ENCODE peak calls at places on chromosome 18, in six cellular contexts. S is spleen; Z is CD4-positive, alpha-beta memory T cell; J is stimulated activated CD8-positive, alpha-beta memory T cell treated with anti-CD3 and anti-CD28 coated beads, Interleukin-7, amount 100 ng/mL, for 24 hours; U is amniotic epithelial cell; L is ACHN. D is an unnamed sample.

GRCh38 chr18:8507361-8507760 is 101.9 kb upstream of the RAB12 start:
- DNase-seq in U (peak; percentile 44), J (no peak), L (no peak), Z (no peak), S (no peak), D (no peak)

GRCh38 chr18:80179857-80180558 is 67.3 kb downstream of the PARD6G start:
- DNase-seq in U (no peak), Z (no peak), S (no peak), L (no peak), J (no peak), D (no peak)

GRCh38 chr18:55477537-55478300 is 110.3 kb downstream of the TCF4 start:
- DNase-seq in J (no peak), U (peak; percentile 80), Z (peak; percentile 20), S (no peak), L (peak; percentile 78), D (peak; percentile 78)

GRCh38 chr18:49971462-49971861 is 158.1 kb upstream of the ACAA2 start:
- DNase-seq in U (no peak), L (no peak), J (no peak), S (no peak), Z (no peak), D (no peak)

GRCh38 chr18:78915446-78916008 is 64.1 kb upstream of the SALL3 start:
- DNase-seq in U (no peak), Z (no peak), S (no peak), J (no peak), L (no peak), D (no peak)

GRCh38 chr18:13447621-13448020 is 229.1 kb downstream of the LDLRAD4 start:
- DNase-seq in U (peak; percentile 83), S (no peak), J (no peak), L (no peak), Z (no peak), D (peak; percentile 48)

GRCh38 chr18:10965104-10965503 is 184.3 kb downstream of the PIEZO2 start:
- DNase-seq in S (no peak), Z (no peak), L (no peak), U (peak; percentile 10), J (no peak), D (peak; percentile 17)

GRCh38 chr18:79451237-79452125 is 55.8 kb downstream of the NFATC1 start:
- DNase-seq in J (no peak), U (no peak), S (no peak), Z (no peak), L (no peak), D (no peak)

GRCh38 chr18:57784034-57784815 is 18.9 kb downstream of the ATP8B1 start:
- DNase-seq in U (peak; percentile 89), Z (no peak), L (peak; percentile 49), J (no peak), S (no peak), D (peak; percentile 80)

GRCh38 chr18:45441110-45441842 is 174.0 kb upstream of the SLC14A2 start:
- DNase-seq in L (peak; percentile 1), J (no peak), U (no peak), Z (no peak), S (no peak), D (peak; percentile 8)

GRCh38 chr18:495452-495851 is 5.0 kb downstream of the COLEC12 start:
- DNase-seq in S (no peak), Z (no peak), L (no peak), U (no peak), J (no peak), D (no peak)

GRCh38 chr18:49917742-49918141 is 104.4 kb upstream of the ACAA2 start:
- DNase-seq in J (no peak), S (no peak), U (no peak), L (no peak), Z (no peak), D (no peak)

GRCh38 chr18:907171-907879 is 2.7 kb downstream of the ADCYAP1 start:
- DNase-seq in U (no peak), J (no peak), Z (no peak), L (no peak), S (no peak), D (no peak)

D was measured in mesenchymal stem cell.